ENCODE peak calls at places on chromosomes 12 and 14, in seven cellular contexts. P, C, X, G, T, B and Y are unnamed samples.

GRCh38 chr14:22084393-22085281 is 411.0 kb upstream of the OR4E1 start:
- DNase-seq in P (peak), C (peak), X (no peak), G (peak), T (peak), B (peak), Y (no peak)

GRCh38 chr12:103957865-103958388 is 7.7 kb upstream of the TDG start:
- DNase-seq in P (no peak), C (no peak), X (no peak), G (no peak), T (no peak), B (no peak), Y (no peak)

GRCh38 chr14:105879503-105879866 is 353.1 kb downstream of the TMEM121 start:
- DNase-seq in P (no peak), C (no peak), X (peak), G (no peak), T (no peak), B (no peak), Y (peak)

GRCh38 chr14:105857816-105858675 is 331.7 kb downstream of the TMEM121 start:
- DNase-seq in P (peak), C (no peak), X (peak), G (no peak), T (no peak), B (peak), Y (peak)

GRCh38 chr14:105408592-105408991 is 10.3 kb downstream of the TEX22 start:
- DNase-seq in P (no peak), C (no peak), X (no peak), G (no peak), T (no peak), B (no peak), Y (no peak)

GRCh38 chr12:122894173-122895121 is 1.5 kb downstream of the VPS37B start:
- DNase-seq in P (peak), C (no peak), X (peak), G (no peak), T (no peak), B (no peak), Y (no peak)

GRCh38 chr14:101118746-101119610 is 215.5 kb upstream of the RTL1 start:
- DNase-seq in P (no peak), C (no peak), X (peak), G (no peak), T (no peak), B (no peak), Y (peak)

GRCh38 chr12:6215932-6216494 is 15.8 kb downstream of the CD9 start:
- DNase-seq in P (no peak), C (peak), X (peak), G (peak), T (no peak), B (no peak), Y (no peak)

GRCh38 chr12:96400631-96401060 is 407 bp upstream of the CDK17 start:
- DNase-seq in P (no peak), C (no peak), X (no peak), G (no peak), T (no peak), B (no peak), Y (no peak)

GRCh38 chr14:42806909-42807315 is 1200.2 kb downstream of the LRFN5 start:
- DNase-seq in P (no peak), C (no peak), X (no peak), G (peak), T (no peak), B (no peak), Y (no peak)

GRCh38 chr12:27575780-27576154 is 51.8 kb downstream of the PPFIBP1 start:
- DNase-seq in P (no peak), C (no peak), X (no peak), G (no peak), T (no peak), B (no peak), Y (no peak)

GRCh38 chr14:66315548-66315947 is 170.6 kb upstream of the CCDC196 start:
- DNase-seq in P (no peak), C (no peak), X (no peak), G (no peak), T (no peak), B (no peak), Y (no peak)

GRCh38 chr14:104891664-104892500 is 26.8 kb downstream of the CEP170B start:
- DNase-seq in P (no peak), C (no peak), X (no peak), G (no peak), T (no peak), B (peak), Y (no peak)

GRCh38 chr12:9751204-9752144 is 9.2 kb downstream of the CD69 start:
- DNase-seq in P (peak), C (peak), X (no peak), G (peak), T (no peak), B (no peak), Y (no peak)

GRCh38 chr12:43381879-43382278 is 170.1 kb downstream of the ADAMTS20 start:
- DNase-seq in P (no peak), C (no peak), X (no peak), G (no peak), T (no peak), B (no peak), Y (no peak)

GRCh38 chr12:49014547-49014946 is 4.0 kb downstream of the PRKAG1 start:
- DNase-seq in P (no peak), C (no peak), X (no peak), G (peak), T (no peak), B (no peak), Y (no peak)

GRCh38 chr14:89432226-89432625 is 15.2 kb upstream of the FOXN3 start:
- DNase-seq in P (no peak), C (no peak), X (no peak), G (no peak), T (no peak), B (no peak), Y (no peak)

GRCh38 chr12:21813125-21813524 is 38.6 kb upstream of the KCNJ8 start:
- DNase-seq in P (no peak), C (no peak), X (no peak), G (no peak), T (no peak), B (no peak), Y (no peak)

GRCh38 chr12:21815306-21816062 is 41.0 kb upstream of the KCNJ8 start:
- DNase-seq in P (no peak), C (no peak), X (no peak), G (no peak), T (no peak), B (no peak), Y (no peak)

GRCh38 chr12:21814327-21814726 is 39.8 kb upstream of the KCNJ8 start:
- DNase-seq in P (no peak), C (no peak), X (no peak), G (no peak), T (no peak), B (no peak), Y (no peak)

GRCh38 chr12:21813751-21814150 is 39.2 kb upstream of the KCNJ8 start:
- DNase-seq in P (no peak), C (no peak), X (no peak), G (no peak), T (no peak), B (no peak), Y (no peak)

GRCh38 chr12:21814814-21815213 is 40.3 kb upstream of the KCNJ8 start:
- DNase-seq in P (no peak), C (no peak), X (no peak), G (no peak), T (no peak), B (no peak), Y (no peak)
- TF ChIP-seq CTCF in P (no peak), C (no peak), X (no peak), G (no peak), T (no peak), B (no peak), Y (no peak)

DNA sequence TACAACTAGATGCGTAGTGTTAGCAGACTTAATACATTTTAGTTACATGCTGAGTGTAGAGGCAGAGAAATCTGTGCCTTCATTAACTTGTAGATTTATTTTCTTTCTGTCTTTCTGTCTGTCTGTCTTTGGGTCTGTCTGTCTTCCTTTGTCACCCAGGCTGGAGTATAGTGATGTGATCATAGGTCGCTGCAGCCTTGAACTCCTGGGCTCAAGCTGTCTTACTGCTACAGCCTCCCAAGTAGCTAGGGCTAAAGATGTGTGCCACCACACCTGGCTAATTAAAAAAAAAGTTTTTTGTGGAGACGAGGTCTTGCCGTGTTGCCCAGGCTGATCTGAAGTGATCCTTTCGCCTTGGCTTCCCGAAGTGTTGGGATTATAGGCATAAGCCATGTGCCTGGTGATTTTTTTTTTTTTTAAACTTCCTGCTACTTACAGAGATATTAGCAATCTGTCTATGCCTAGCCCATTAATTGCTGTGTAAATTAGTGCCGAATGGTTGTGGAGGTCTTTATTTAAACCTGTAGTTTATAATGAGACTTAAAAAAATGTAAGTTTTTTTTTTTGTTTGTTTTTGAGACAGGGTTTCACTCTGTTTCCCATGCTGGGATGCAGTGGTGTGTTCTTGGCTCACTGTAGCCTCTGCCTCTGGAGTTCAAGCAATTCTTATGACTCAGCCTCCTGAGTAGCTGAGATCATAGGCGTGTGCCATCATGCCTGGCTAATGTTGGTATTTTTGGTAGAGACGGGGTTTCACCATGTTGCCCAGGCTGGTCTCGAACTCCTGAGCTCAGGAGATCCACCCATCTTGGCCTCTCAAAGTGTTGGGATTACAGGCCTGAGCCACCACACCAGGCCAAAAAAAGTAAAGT is 22.8 kb downstream of the ERC1 start:
- DNase-seq in P (no peak), C (peak), X (no peak), G (peak), T (no peak), B (no peak), Y (no peak)
- TF ChIP-seq CTCF in P (no peak), C (no peak), X (no peak), G (no peak), T (no peak), B (no peak), Y (no peak)

GRCh38 chr12:88633312-88633711 is 53.0 kb upstream of the KITLG start:
- DNase-seq in P (no peak), C (peak), X (no peak), G (no peak), T (no peak), B (no peak), Y (no peak)
- TF ChIP-seq CTCF in P (no peak), C (peak), X (no peak), G (peak), T (peak), B (no peak), Y (no peak)

GRCh38 chr14:54981698-54982097 is 45.2 kb downstream of the WDHD1 start:
- DNase-seq in P (no peak), C (peak), X (no peak), G (peak), T (no peak), B (no peak), Y (no peak)
- TF ChIP-seq CTCF in P (no peak), C (no peak), X (no peak), G (peak), T (no peak), B (no peak), Y (peak)

DNA sequence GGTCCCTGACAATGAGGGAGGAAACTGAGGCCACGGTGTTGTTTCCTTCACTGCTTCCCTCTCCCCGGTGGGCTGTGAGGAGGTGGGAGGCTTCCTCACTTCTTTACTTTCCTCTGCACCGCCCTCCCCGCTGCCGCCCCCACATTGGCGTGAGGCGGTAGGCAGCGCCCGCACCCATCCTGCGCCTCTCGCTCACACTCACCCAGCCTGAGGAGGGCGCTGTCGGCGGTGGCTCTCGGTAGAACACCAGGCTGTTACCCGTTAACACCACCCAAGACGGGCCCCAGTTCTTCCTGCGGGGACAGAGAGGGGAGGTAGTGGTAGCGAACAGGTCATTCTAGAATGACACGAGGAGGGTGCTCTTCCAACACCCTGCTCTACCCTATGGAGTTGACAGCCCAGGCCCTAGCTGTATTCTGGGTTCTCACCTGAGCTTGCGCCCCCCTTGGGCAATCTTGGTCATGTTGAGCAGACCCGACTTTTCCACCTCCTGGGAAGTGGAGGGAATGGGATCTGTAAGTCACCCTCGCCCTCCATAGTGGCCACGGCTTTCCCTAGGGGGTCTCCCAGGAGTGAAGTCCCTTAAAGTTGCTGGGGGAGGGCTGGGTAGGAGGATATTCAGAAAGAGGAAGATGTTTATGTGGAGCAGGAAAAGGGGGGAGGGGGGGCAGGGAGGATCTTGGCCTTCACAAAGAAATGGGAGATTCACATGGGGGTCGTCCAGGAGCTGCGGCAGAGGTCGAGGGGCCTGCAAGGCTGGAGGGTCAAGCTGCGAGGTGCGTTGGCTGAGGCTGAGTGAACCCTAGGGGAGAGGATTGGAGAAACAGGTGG is 3.3 kb downstream of the ARHGAP9 start:
- DNase-seq in P (peak), C (no peak), X (peak), G (no peak), T (peak), B (peak), Y (no peak)
- TF ChIP-seq CTCF in P (peak), C (peak), X (no peak), G (no peak), T (peak), B (peak), Y (no peak)

GRCh38 chr14:100028990-100029677 is 36.1 kb upstream of the EVL start:
- DNase-seq in P (no peak), C (no peak), X (no peak), G (peak), T (no peak), B (no peak), Y (no peak)

GRCh38 chr14:100030441-100031153 is 34.6 kb upstream of the EVL start:
- DNase-seq in P (no peak), C (peak), X (no peak), G (peak), T (no peak), B (no peak), Y (no peak)

GRCh38 chr14:100032749-100033148 is 32.5 kb upstream of the EVL start:
- DNase-seq in P (no peak), C (no peak), X (no peak), G (no peak), T (no peak), B (no peak), Y (no peak)

GRCh38 chr14:100033347-100034052 is 31.7 kb upstream of the EVL start:
- DNase-seq in P (no peak), C (no peak), X (no peak), G (no peak), T (no peak), B (no peak), Y (no peak)

GRCh38 chr14:100031506-100032281 is 33.5 kb upstream of the EVL start:
- DNase-seq in P (no peak), C (peak), X (peak), G (peak), T (no peak), B (peak), Y (no peak)
- TF ChIP-seq CTCF in P (no peak), C (peak), X (no peak), G (no peak), T (no peak), B (peak), Y (no peak)

GRCh38 chr12:68807576-68808387 is at the start of gene MDM2:
- DNase-seq in P (peak), C (peak), X (peak), G (peak), T (peak), B (peak), Y (peak)
- TF ChIP-seq CTCF in P (peak), C (peak), X (peak), G (peak), T (peak), B (peak), Y (peak)